ENCODE peak calls at places on chromosomes 16 and 17, in six cellular contexts. X is ascending aorta, U is Peyer's patch, E is AG10803, Z is astrocyte of the cerebellum, P is epithelial cell of esophagus. L is an unnamed sample.

GRCh38 chr16:27310576-27311448 is 3.0 kb upstream of the IL4R start:
- DNase-seq in Z (no peak), U (no peak), E (no peak), X (no peak), P (no peak), L (no peak)

GRCh38 chr16:47377156-47377555 is 83.7 kb downstream of the ITFG1 start:
- DNase-seq in E (no peak), Z (no peak), X (no peak), U (no peak), P (peak; percentile 60), L (no peak)

GRCh38 chr16:10859020-10859419 is 18.0 kb upstream of the CIITA start:
- DNase-seq in P (no peak), X (no peak), U (no peak), E (no peak), Z (no peak), L (no peak)

GRCh38 chr17:4948166-4948996 is at the start of gene PFN1:
- DNase-seq in E (peak; percentile 94), X (peak; percentile 94), P (peak; percentile 95), U (peak; percentile 96), Z (peak; percentile 78), L (peak; percentile 74)

GRCh38 chr17:74369221-74369620 is 1.9 kb downstream of the GPR142 start:
- DNase-seq in U (peak; percentile 60), Z (no peak), E (no peak), X (peak; percentile 73), P (no peak), L (no peak)

GRCh38 chr16:2090819-2091721 is 43.3 kb downstream of the TSC2 start:
- DNase-seq in P (peak; percentile 88), E (no peak), U (peak; percentile 51), Z (peak; percentile 13), X (no peak), L (no peak)

GRCh38 chr17:42131971-42132370 is 9.4 kb downstream of the HSPB9 start:
- DNase-seq in P (no peak), X (no peak), U (no peak), Z (no peak), E (peak; percentile 29), L (no peak)

GRCh38 chr17:8226536-8227237 is 16.3 kb upstream of the AURKB start:
- DNase-seq in E (peak; percentile 91), Z (peak; percentile 79), U (peak; percentile 35), P (peak; percentile 91), X (peak; percentile 87), L (peak; percentile 36)

GRCh38 chr17:6413073-6413472 is 21.8 kb downstream of the AIPL1 start:
- DNase-seq in E (peak; percentile 43), X (no peak), U (no peak), P (peak; percentile 54), Z (peak; percentile 15), L (no peak)

GRCh38 chr17:1232786-1233185 is 37.5 kb upstream of the BHLHA9 start:
- DNase-seq in U (no peak), P (no peak), E (peak; percentile 73), X (no peak), Z (no peak), L (no peak)

GRCh38 chr16:87703071-87703470 is 62.7 kb downstream of the KLHDC4 start:
- DNase-seq in U (no peak), E (no peak), Z (no peak), X (no peak), P (no peak), L (no peak)

GRCh38 chr17:65163990-65164495 is 26.9 kb downstream of the RGS9 start:
- DNase-seq in E (peak; percentile 66), Z (no peak), X (no peak), P (peak; percentile 83), U (no peak), L (peak; percentile 27)

GRCh38 chr17:80663783-80664206 is 119.2 kb downstream of the RPTOR start:
- DNase-seq in U (no peak), E (peak; percentile 65), P (no peak), X (no peak), Z (no peak), L (no peak)

GRCh38 chr17:6471531-6472465 is 27.5 kb downstream of the PIMREG start:
- DNase-seq in Z (peak; percentile 13), E (peak; percentile 50), P (peak; percentile 62), U (no peak), X (no peak), L (no peak)

GRCh38 chr17:77783991-77784820 is 174.3 kb upstream of the TNRC6C start:
- DNase-seq in Z (no peak), P (no peak), E (no peak), X (no peak), U (peak; percentile 42), L (no peak)

GRCh38 chr17:60559995-60560859 is 34.2 kb upstream of the APPBP2 start:
- DNase-seq in X (no peak), P (no peak), U (no peak), Z (no peak), E (no peak), L (no peak)

GRCh38 chr17:35981246-35981645 is at the start of gene CCL16:
- DNase-seq in P (no peak), E (no peak), U (no peak), Z (no peak), X (no peak), L (no peak)

GRCh38 chr17:35978346-35978745 is 3.0 kb downstream of the CCL16 start:
- DNase-seq in E (no peak), U (no peak), X (no peak), P (peak; percentile 38), Z (no peak), L (no peak)

GRCh38 chr17:35984140-35984539 is 2.4 kb downstream of the CCL14 start:
- DNase-seq in X (no peak), E (no peak), U (no peak), Z (no peak), P (no peak), L (no peak)

GRCh38 chr17:35982409-35983191 is 1.3 kb upstream of the CCL16 start:
- DNase-seq in U (no peak), E (no peak), X (no peak), P (no peak), Z (no peak), L (no peak)

DNA sequence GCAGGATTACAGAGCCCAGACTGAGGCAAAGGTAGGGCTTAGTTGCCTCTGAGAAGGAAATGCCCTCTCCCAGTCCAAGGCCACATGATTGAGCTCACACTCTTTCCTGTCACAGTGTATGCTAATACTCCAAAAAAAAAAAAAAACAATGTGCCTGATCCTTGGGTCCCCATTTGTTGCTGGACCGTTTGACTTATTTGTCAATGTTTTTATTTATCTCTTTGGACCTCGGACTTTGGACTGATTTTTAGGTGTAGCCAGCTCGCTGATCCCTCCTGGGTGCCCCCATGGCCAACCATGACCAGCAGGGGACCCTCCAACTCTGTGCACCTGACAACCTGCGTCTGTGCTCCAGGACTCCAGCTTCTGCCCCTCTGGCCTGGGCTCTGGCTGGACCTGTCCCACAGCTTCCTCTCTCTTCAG is 622 bp upstream of the CCL16 start:
- DNase-seq in Z (no peak), P (no peak), E (no peak), U (no peak), X (no peak), L (no peak)
- TF ChIP-seq CTCF in Z (no peak), P (no peak), E (no peak), U (peak; percentile 32), X (no peak), L (no peak)

DNA sequence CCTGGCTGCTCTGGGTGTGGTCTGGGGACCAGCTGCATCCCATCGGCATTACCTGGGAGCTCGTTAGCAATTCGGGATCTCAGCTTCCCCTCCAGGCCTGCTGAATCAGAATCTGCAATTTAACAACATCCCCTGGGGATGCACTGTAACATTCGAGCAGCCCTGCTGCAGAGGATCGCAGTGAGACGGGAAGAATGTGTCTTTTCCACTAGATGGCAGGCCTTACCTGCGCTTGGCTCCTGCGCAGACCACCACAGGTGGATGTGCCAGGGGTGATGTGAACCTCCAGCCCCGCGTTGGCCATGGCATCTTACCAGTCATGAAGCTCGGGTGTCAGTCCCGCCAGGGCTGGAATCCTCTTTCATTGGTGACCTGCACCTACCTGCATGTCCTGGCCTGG is 209.9 kb downstream of the PRKCB start:
- DNase-seq in E (no peak), U (no peak), X (no peak), P (peak; percentile 3), Z (no peak), L (no peak)
- TF ChIP-seq CTCF in E (no peak), U (no peak), X (no peak), P (peak; percentile 22), Z (no peak), L (no peak)

GRCh38 chr16:85527767-85528297 is 85.3 kb upstream of the GSE1 start:
- DNase-seq in E (no peak), Z (no peak), X (no peak), P (no peak), U (no peak), L (no peak)

GRCh38 chr16:85531516-85531915 is 81.6 kb upstream of the GSE1 start:
- DNase-seq in E (no peak), Z (no peak), P (no peak), U (no peak), X (no peak), L (no peak)

GRCh38 chr16:85528528-85529387 is 84.4 kb upstream of the GSE1 start:
- DNase-seq in Z (no peak), E (no peak), P (no peak), X (no peak), U (no peak), L (no peak)

GRCh38 chr16:85530370-85530739 is 82.8 kb upstream of the GSE1 start:
- DNase-seq in P (no peak), E (no peak), X (no peak), U (no peak), Z (no peak), L (no peak)

GRCh38 chr16:85529489-85530369 is 83.4 kb upstream of the GSE1 start:
- DNase-seq in E (no peak), Z (no peak), U (no peak), X (no peak), P (no peak), L (no peak)
- TF ChIP-seq CTCF in E (no peak), Z (no peak), U (no peak), X (no peak), P (peak; percentile 13), L (no peak)

DNA sequence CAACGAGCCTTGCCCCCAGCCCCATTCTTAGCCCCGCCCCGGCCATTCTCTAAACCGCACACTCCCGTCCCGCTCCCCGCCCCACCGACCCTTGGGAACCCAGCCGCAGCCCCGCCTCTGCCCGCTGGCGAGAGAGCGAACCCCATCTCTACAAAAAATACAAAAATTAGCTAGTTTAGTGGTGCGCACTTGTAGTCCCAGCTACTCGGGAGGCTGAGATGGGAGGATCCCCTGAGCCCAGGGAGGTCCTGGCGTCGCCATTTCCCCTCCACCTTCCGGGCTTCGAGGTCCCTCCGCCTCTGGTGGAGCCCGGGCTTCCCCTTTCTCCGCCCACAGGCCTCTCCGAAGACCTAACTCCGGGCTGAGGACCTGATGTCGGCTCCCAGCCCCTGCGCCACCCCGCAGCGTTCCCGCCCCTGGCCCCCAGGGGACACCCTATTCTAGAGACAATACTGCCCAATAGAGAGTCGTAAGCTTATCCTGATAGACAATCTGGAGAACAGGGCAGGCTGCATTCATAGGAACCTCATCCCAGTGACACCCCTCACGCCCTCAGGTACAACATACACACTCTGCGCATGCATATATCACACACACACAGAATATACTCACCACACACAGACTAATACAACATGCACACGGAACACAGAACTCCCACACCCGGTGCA is 483 bp upstream of the PROCA1 start:
- DNase-seq in Z (no peak), U (peak; percentile 67), X (peak; percentile 76), E (no peak), P (no peak), L (peak; percentile 66)
- TF ChIP-seq CTCF in Z (no peak), U (no peak), X (no peak), E (no peak), P (no peak), L (no peak)